ENCODE peak calls at places on chromosomes 16 and 17, in eight cellular contexts. P is stomach, B is AG04450, R is kidney, J is dorsolateral prefrontal cortex, Z is left lung, T is left ventricle myocardium inferior, I is heart left ventricle. O is an unnamed sample.

GRCh38 chr17:44363613-44364159 is at the start of gene FAM171A2:
- DNase-seq in P (peak), B (peak), R (peak), J (peak), Z (no peak), T (peak), I (peak), O (peak)

GRCh38 chr17:2212328-2212981 is 91.1 kb downstream of the SMG6 start:
- DNase-seq in P (no peak), B (no peak), R (no peak), J (no peak), Z (no peak), T (peak), I (no peak), O (no peak)

GRCh38 chr16:12162586-12162985 is 186.1 kb downstream of the SNX29 start:
- DNase-seq in P (no peak), B (no peak), R (no peak), J (no peak), Z (no peak), T (no peak), I (no peak), O (no peak)

GRCh38 chr17:79608729-79609039 is 2.2 kb downstream of the RBFOX3 start:
- DNase-seq in P (no peak), B (no peak), R (no peak), J (no peak), Z (no peak), T (no peak), I (no peak), O (no peak)

GRCh38 chr17:49294126-49294525 is 63.5 kb upstream of the PHOSPHO1 start:
- DNase-seq in P (no peak), B (no peak), R (no peak), J (no peak), Z (no peak), T (no peak), I (no peak), O (no peak)

GRCh38 chr16:1705688-1706385 is at the start of gene MAPK8IP3:
- DNase-seq in P (peak), B (peak), R (peak), J (peak), Z (peak), T (peak), I (peak), O (peak)

GRCh38 chr17:45226620-45227019 is 4.9 kb downstream of the FMNL1 start:
- DNase-seq in P (no peak), B (no peak), R (no peak), J (no peak), Z (no peak), T (no peak), I (no peak), O (no peak)

GRCh38 chr17:63701477-63702222 is 1.7 kb upstream of the LIMD2 start:
- DNase-seq in P (peak), B (no peak), R (peak), J (no peak), Z (peak), T (peak), I (peak), O (peak)

GRCh38 chr17:73710095-73710592 is 65.9 kb upstream of the SDK2 start:
- DNase-seq in P (peak), B (peak), R (peak), J (peak), Z (peak), T (peak), I (peak), O (peak)

GRCh38 chr16:296276-296675 is 13.3 kb downstream of the PDIA2 start:
- DNase-seq in P (no peak), B (no peak), R (no peak), J (no peak), Z (no peak), T (no peak), I (no peak), O (no peak)

GRCh38 chr17:11144358-11145233 is 96.4 kb upstream of the SHISA6 start:
- DNase-seq in P (peak), B (no peak), R (no peak), J (no peak), Z (no peak), T (no peak), I (no peak), O (no peak)

GRCh38 chr16:705748-706188 is at the start of gene FBXL16:
- DNase-seq in P (no peak), B (no peak), R (no peak), J (peak), Z (no peak), T (no peak), I (no peak), O (no peak)

GRCh38 chr17:52024296-52024870 is 134.1 kb downstream of the CA10 start:
- DNase-seq in P (no peak), B (no peak), R (no peak), J (peak), Z (no peak), T (no peak), I (no peak), O (no peak)

GRCh38 chr16:11130978-11131665 is 124.9 kb downstream of the SOCS1 start:
- DNase-seq in P (no peak), B (no peak), R (no peak), J (no peak), Z (no peak), T (no peak), I (no peak), O (no peak)

GRCh38 chr17:21573961-21574610 is 118.2 kb upstream of the KCNJ18 start:
- DNase-seq in P (peak), B (peak), R (peak), J (peak), Z (peak), T (peak), I (peak), O (peak)

GRCh38 chr17:75517277-75517865 is 1.0 kb downstream of the TSEN54 start:
- DNase-seq in P (peak), B (no peak), R (no peak), J (no peak), Z (no peak), T (no peak), I (no peak), O (peak)

GRCh38 chr17:21174719-21175118 is 39.2 kb downstream of the TMEM11 start:
- DNase-seq in P (peak), B (no peak), R (no peak), J (no peak), Z (no peak), T (no peak), I (no peak), O (no peak)

GRCh38 chr16:86990451-86990850 is 326.7 kb downstream of the C16orf95 start:
- DNase-seq in P (no peak), B (no peak), R (no peak), J (no peak), Z (peak), T (no peak), I (no peak), O (no peak)

GRCh38 chr17:5861849-5862248 is 208.3 kb upstream of the WSCD1 start:
- DNase-seq in P (no peak), B (no peak), R (no peak), J (no peak), Z (no peak), T (no peak), I (no peak), O (no peak)

GRCh38 chr16:79047337-79047736 is 553.2 kb downstream of the MAF start:
- DNase-seq in P (no peak), B (no peak), R (no peak), J (no peak), Z (no peak), T (no peak), I (no peak), O (no peak)
- TF ChIP-seq CTCF in P (no peak), B (no peak), R (peak), J (peak), Z (peak), T (peak), I (peak), O (peak)

DNA sequence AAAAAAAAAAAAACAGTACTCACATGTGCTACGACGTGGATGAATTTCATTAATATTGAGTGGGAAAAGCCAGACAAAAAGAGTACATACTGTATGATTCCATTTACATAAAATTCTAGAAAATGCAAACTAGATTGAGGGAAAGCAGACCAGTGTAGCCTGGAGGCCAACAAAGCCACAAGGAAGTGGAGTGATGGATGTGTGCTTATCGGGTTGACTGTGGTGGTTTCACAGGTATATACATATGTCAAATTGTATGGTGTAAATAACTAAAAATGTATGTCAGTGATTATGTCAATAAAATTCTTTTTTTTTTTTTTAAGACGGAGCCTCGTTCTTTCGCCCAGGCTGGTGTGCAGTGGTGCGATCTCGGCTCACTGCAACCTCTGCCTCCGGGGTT is 1.9 kb upstream of the PLD6 start:
- DNase-seq in P (no peak), B (no peak), R (no peak), J (no peak), Z (no peak), T (no peak), I (no peak), O (no peak)
- H3K27ac ChIP-seq in P (no peak), B (no peak), R (no peak), J (no peak), Z (no peak), T (peak), I (no peak), O (no peak)

GRCh38 chr16:57563487-57563750 is 21.0 kb downstream of the ADGRG5 start:
- DNase-seq in P (no peak), B (no peak), R (no peak), J (no peak), Z (no peak), T (no peak), I (no peak), O (no peak)

GRCh38 chr16:57563761-57564160 is 21.3 kb downstream of the ADGRG5 start:
- DNase-seq in P (no peak), B (no peak), R (no peak), J (no peak), Z (no peak), T (no peak), I (no peak), O (no peak)

GRCh38 chr16:57565461-57565860 is 23.0 kb downstream of the ADGRG5 start:
- DNase-seq in P (no peak), B (no peak), R (no peak), J (no peak), Z (no peak), T (no peak), I (no peak), O (no peak)

GRCh38 chr16:57566436-57566835 is 24.0 kb downstream of the ADGRG5 start:
- DNase-seq in P (no peak), B (no peak), R (no peak), J (no peak), Z (no peak), T (no peak), I (no peak), O (no peak)

GRCh38 chr16:57564571-57565270 is 22.3 kb downstream of the ADGRG5 start:
- DNase-seq in P (no peak), B (no peak), R (no peak), J (no peak), Z (no peak), T (no peak), I (no peak), O (no peak)
- TF ChIP-seq CTCF in P (no peak), B (no peak), R (no peak), J (no peak), Z (no peak), T (no peak), I (no peak), O (no peak)

DNA sequence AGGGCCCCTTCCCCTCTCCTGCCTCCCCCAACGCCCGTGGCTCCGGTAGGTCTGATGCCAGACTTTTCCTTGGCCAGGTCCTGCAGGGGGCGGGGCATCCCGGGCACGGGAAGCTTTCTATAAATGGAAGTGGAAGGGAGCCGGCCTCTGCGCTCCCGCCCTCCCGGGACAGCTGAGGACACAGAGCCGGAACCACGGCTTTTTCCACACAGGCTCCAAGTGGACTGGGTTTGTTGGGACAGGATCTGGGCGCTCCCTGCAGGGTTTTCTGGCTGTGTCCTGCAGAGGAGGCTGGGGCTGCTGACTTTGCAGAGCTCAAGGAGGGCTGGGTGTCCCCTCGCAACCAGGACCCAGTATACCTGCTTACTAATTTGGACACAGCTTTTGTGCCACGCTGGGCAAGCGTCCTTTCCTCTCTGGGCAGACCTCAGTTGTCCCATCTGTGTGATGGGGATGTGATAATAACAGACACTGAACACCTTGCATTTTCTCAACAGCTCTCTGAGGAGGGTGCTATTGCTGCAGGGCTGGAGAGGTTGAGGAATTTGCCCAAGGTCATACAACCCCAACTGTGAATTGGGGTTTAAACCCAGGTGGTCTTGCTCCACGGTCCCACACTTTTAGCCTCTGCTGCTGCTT is 1.8 kb downstream of the TNS4 start:
- DNase-seq in P (peak), B (no peak), R (peak), J (peak), Z (peak), T (peak), I (peak), O (no peak)
- H3K27ac ChIP-seq in P (peak), B (no peak), R (peak), J (no peak), Z (no peak), T (peak), I (peak), O (no peak)

DNA sequence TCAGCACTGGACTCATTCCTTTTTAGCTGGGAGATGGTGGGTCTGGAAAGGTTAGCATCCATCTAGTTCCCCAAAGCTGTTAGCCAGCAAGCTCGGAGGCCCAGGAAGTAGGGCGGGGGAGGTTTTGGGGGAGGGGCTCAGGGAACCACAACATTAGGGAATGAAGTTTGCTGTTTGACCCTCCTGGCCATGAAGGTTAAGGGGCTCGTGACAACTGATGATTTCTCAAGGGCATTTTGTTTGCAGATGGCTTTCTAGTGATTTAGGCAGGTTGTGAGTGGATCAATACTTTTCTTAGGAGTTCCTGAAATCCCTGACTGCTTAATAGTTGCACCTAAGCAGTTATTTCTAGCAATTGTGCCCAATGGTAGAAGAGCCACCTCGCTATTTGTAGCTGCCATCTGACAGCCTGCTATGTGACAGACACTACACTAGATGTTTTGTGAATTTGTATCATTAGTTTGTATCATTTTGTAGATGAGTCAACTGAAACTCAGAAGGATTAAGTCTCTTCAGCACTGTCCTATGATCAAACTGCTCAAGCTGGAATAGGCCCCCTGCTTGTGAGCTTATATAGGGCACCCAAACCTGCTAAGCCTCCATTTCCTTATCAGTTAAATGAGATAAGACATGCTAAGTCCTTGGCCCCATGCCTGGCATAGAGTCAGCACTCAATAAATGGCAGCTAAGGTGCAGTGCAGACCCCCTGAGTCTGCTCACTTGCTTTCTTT is 146.4 kb downstream of the IRX3 start:
- DNase-seq in P (no peak), B (no peak), R (no peak), J (no peak), Z (no peak), T (no peak), I (no peak), O (no peak)
- TF ChIP-seq CTCF in P (no peak), B (peak), R (no peak), J (no peak), Z (no peak), T (no peak), I (no peak), O (no peak)

GRCh38 chr16:70608516-70608915 is 37.8 kb upstream of the IL34 start:
- DNase-seq in P (no peak), B (no peak), R (no peak), J (no peak), Z (no peak), T (no peak), I (no peak), O (no peak)

GRCh38 chr16:70601576-70602575 is 44.5 kb upstream of the IL34 start:
- DNase-seq in P (no peak), B (no peak), R (no peak), J (peak), Z (no peak), T (no peak), I (peak), O (no peak)

GRCh38 chr16:70604407-70605283 is 41.7 kb upstream of the IL34 start:
- DNase-seq in P (no peak), B (no peak), R (no peak), J (no peak), Z (no peak), T (no peak), I (peak), O (no peak)

GRCh38 chr16:70602831-70603230 is 43.5 kb upstream of the IL34 start:
- DNase-seq in P (no peak), B (no peak), R (no peak), J (no peak), Z (no peak), T (no peak), I (peak), O (no peak)

DNA sequence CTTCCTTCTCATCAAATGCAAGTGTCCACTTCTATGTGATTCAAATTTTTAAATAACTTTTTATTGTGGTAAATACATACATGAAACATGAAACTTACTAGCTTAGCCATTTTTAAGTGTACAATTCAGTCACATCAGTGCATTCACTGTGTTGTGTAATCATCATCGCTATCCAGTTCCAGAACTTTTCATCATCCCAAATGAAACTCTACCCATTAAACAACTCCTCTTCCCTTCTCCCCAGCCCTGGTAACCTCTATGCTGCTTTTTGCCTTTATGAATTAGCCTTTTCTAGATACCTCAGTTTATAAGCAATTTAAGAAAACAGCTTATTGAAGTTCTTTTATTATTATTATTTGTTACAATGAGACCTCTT is 41.1 kb upstream of the IL34 start:
- DNase-seq in P (no peak), B (no peak), R (no peak), J (no peak), Z (no peak), T (no peak), I (no peak), O (no peak)
- H3K27ac ChIP-seq in P (no peak), B (no peak), R (no peak), J (no peak), Z (no peak), T (no peak), I (no peak), O (no peak)

GRCh38 chr16:80065565-80065964 is 465.0 kb upstream of the MAF start:
- DNase-seq in P (no peak), B (no peak), R (no peak), J (no peak), Z (no peak), T (no peak), I (no peak), O (no peak)
- TF ChIP-seq CTCF in P (no peak), B (no peak), R (no peak), J (no peak), Z (no peak), T (no peak), I (no peak), O (no peak)